ENCODE peak calls at places on chromosome 7, in eight cellular contexts. H, D, N, W, Y, S, X and E are unnamed samples. For H3K4me1, the result is how much of the 10 kb centered on the place peaks cover.

GRCh38 chr7:36955730-36956129 is 231.4 kb upstream of the AOAH start:
- DNase-seq in H (no peak), D (no peak), N (no peak), W (no peak), Y (no peak), S (no peak), X (no peak), E (no peak)

GRCh38 chr7:23020742-23021401 is 6.9 kb upstream of the HYCC1 start:
- DNase-seq in H (no peak), D (no peak), N (no peak), W (peak), Y (no peak), S (no peak), X (no peak), E (no peak)

GRCh38 chr7:157890921-157891401 is 554.2 kb downstream of the DNAJB6 start:
- DNase-seq in H (no peak), D (no peak), N (no peak), W (no peak), Y (no peak), S (no peak), X (no peak), E (no peak)

GRCh38 chr7:92840309-92840708 is 3.9 kb upstream of the CDK6 start:
- DNase-seq in H (peak), D (no peak), N (no peak), W (no peak), Y (no peak), S (no peak), X (no peak), E (no peak)

GRCh38 chr7:51315393-51316261 is 982 bp downstream of the COBL start:
- DNase-seq in H (peak), D (no peak), N (peak), W (peak), Y (no peak), S (peak), X (no peak), E (peak)

GRCh38 chr7:140304071-140304799 is 94.1 kb downstream of the SLC37A3 start:
- DNase-seq in H (peak), D (no peak), N (no peak), W (no peak), Y (no peak), S (no peak), X (peak), E (no peak)

GRCh38 chr7:43143918-43144589 is 31.6 kb downstream of the HECW1 start:
- DNase-seq in H (no peak), D (no peak), N (no peak), W (no peak), Y (no peak), S (no peak), X (no peak), E (no peak)

GRCh38 chr7:18515067-18515466 is 19.5 kb downstream of the HDAC9 start:
- DNase-seq in H (no peak), D (no peak), N (no peak), W (no peak), Y (no peak), S (no peak), X (no peak), E (no peak)

GRCh38 chr7:10934292-10934691 is 39.4 kb upstream of the PHF14 start:
- DNase-seq in H (no peak), D (no peak), N (no peak), W (no peak), Y (no peak), S (no peak), X (no peak), E (no peak)

GRCh38 chr7:732094-732541 is 5.0 kb upstream of the PRKAR1B start:
- DNase-seq in H (peak), D (peak), N (peak), W (peak), Y (no peak), S (peak), X (peak), E (peak)

GRCh38 chr7:732556-732955 is 5.5 kb upstream of the PRKAR1B start:
- DNase-seq in H (no peak), D (no peak), N (no peak), W (no peak), Y (no peak), S (no peak), X (no peak), E (no peak)

GRCh38 chr7:731440-732085 is 4.5 kb upstream of the PRKAR1B start:
- DNase-seq in H (no peak), D (no peak), N (no peak), W (no peak), Y (peak), S (no peak), X (no peak), E (no peak)

GRCh38 chr7:734214-734613 is 7.1 kb upstream of the PRKAR1B start:
- DNase-seq in H (no peak), D (no peak), N (no peak), W (no peak), Y (no peak), S (no peak), X (peak), E (no peak)

GRCh38 chr7:734808-735207 is 7.7 kb upstream of the PRKAR1B start:
- DNase-seq in H (no peak), D (no peak), N (no peak), W (no peak), Y (no peak), S (no peak), X (no peak), E (no peak)
- TF ChIP-seq POLR2AphosphoS5 in H (no peak), D (no peak), N (no peak), W (no peak), Y (no peak), S (no peak), X (no peak), E (no peak)

DNA sequence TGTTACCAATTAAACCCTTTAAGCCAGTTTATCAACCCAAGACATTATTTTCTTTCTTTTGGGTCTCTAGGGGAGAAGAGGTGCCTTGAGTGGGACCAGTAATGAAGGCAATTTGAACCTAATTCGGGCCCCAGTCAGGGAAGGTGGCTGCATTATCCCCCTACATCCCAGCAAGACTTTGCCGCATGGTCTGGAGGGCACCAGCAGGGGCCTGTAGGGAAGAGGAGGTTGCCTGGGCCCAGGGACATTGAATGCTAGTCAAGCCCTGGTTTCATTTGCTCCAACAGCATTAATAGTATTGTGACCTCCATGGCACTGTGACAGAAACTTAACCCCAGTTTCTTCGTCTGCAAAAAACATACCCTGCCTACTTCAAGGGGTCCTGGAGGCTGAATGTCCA is 108.8 kb downstream of the CUX1 start:
- DNase-seq in H (no peak), D (no peak), N (no peak), W (no peak), Y (peak), S (no peak), X (no peak), E (no peak)
- H3K27ac ChIP-seq in H (peak), D (no peak), N (no peak), W (no peak), Y (no peak), S (no peak), X (no peak), E (no peak)

GRCh38 chr7:30996261-30996660 is 32.5 kb downstream of the GHRHR start:
- DNase-seq in H (no peak), D (no peak), N (no peak), W (no peak), Y (no peak), S (no peak), X (no peak), E (no peak)

GRCh38 chr7:30998180-30998579 is 34.4 kb downstream of the GHRHR start:
- DNase-seq in H (no peak), D (no peak), N (no peak), W (no peak), Y (no peak), S (no peak), X (no peak), E (no peak)

GRCh38 chr7:30995541-30995940 is 31.8 kb downstream of the GHRHR start:
- DNase-seq in H (no peak), D (no peak), N (no peak), W (no peak), Y (no peak), S (no peak), X (no peak), E (no peak)

GRCh38 chr7:30997316-30997715 is 33.6 kb downstream of the GHRHR start:
- DNase-seq in H (no peak), D (no peak), N (no peak), W (no peak), Y (no peak), S (no peak), X (no peak), E (no peak)

GRCh38 chr7:30996883-30997282 is 33.1 kb downstream of the GHRHR start:
- DNase-seq in H (no peak), D (no peak), N (no peak), W (no peak), Y (no peak), S (no peak), X (no peak), E (no peak)
- H3K4me1 ChIP-seq in H (under half), D (under half), N (under half), W (under half), Y (under half), S (under half), X (under half), E (under half)

GRCh38 chr7:55127622-55128081 is 108.8 kb downstream of the EGFR start:
- DNase-seq in H (no peak), D (no peak), N (peak), W (no peak), Y (no peak), S (no peak), X (no peak), E (no peak)
- TF ChIP-seq POLR2AphosphoS5 in H (no peak), D (no peak), N (no peak), W (no peak), Y (no peak), S (no peak), X (no peak), E (peak)

GRCh38 chr7:155741061-155741460 is 71.2 kb downstream of the SHH start:
- DNase-seq in H (peak), D (no peak), N (no peak), W (no peak), Y (no peak), S (no peak), X (no peak), E (no peak)
- H3K27ac ChIP-seq in H (peak), D (no peak), N (peak), W (no peak), Y (peak), S (no peak), X (no peak), E (no peak)

DNA sequence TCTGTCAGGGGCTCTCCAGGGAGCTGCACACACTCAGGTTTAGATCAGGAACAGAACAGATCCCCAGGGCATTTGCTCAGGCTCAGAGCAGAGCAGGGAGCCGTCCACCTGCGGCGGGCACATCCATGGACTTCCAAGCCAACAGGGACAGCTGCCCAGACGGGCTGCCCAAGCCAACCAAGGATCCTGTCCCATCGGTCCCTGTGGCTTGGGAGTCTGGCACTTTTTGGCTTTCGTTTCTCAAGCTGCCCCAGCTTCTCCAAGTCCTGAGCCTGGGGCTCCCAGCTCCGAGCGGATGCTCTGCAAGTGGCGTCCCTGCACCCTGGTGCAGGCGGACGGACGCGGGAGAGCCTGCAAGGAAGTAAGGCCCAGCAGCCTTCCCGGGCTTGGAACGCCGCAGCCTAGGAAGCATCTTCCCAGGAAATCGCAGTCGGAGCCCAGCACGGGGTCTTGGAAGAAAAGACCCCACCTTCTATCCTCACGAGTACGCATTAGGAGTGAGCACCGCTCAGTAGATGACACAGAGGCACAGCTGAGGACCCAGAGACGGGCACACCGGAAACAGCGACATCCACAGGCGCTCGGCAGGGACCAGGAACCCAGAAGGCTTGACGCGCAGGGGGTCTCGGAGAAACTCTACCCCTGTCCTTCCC is 6.0 kb downstream of the GPR146 start:
- DNase-seq in H (no peak), D (no peak), N (no peak), W (no peak), Y (peak), S (no peak), X (no peak), E (no peak)
- H3K4me1 ChIP-seq in H (under half), D (under half), N (under half), W (under half), Y (half or more), S (half or more), X (half or more), E (under half)